ENCODE peak calls at places on chromosome 20, in four cellular contexts. X is transverse colon, H is uterus, Y is ovary. N is an unnamed sample. For H3K36me3, the result is how much of the 10 kb centered on the place peaks cover.

GRCh38 chr20:58216334-58216733 is 12.1 kb downstream of the ANKRD60 start:
- DNase-seq in X (no peak), H (no peak), Y (no peak), N (no peak)

GRCh38 chr20:56380375-56380774 is 11.6 kb downstream of the AURKA start:
- DNase-seq in X (no peak), H (no peak), Y (no peak), N (no peak)

GRCh38 chr20:23083553-23084220 is 2.4 kb downstream of the CD93 start:
- DNase-seq in X (no peak), H (no peak), Y (no peak), N (no peak)

GRCh38 chr20:10741060-10741459 is 67.3 kb upstream of the JAG1 start:
- DNase-seq in X (no peak), H (no peak), Y (no peak), N (no peak)

GRCh38 chr20:60752741-60753420 is 499.2 kb upstream of the CDH4 start:
- DNase-seq in X (no peak), H (no peak), Y (no peak), N (no peak)

GRCh38 chr20:11810316-11811130 is 107.2 kb upstream of the BTBD3 start:
- DNase-seq in X (no peak), H (no peak), Y (no peak), N (no peak)

GRCh38 chr20:57920971-57921370 is 211.2 kb upstream of the PMEPA1 start:
- DNase-seq in X (no peak), H (no peak), Y (no peak), N (no peak)

GRCh38 chr20:5788385-5788895 is 38.2 kb downstream of the SHLD1 start:
- DNase-seq in X (peak), H (peak), Y (peak), N (peak)

GRCh38 chr20:48463096-48463710 is 364.6 kb downstream of the PREX1 start:
- DNase-seq in X (no peak), H (no peak), Y (no peak), N (peak)

GRCh38 chr20:37142708-37143107 is 36.4 kb upstream of the RPN2 start:
- DNase-seq in X (no peak), H (no peak), Y (no peak), N (no peak)

GRCh38 chr20:4160761-4161305 is 145.5 kb upstream of the RNF24 start:
- DNase-seq in X (peak), H (no peak), Y (peak), N (peak)

GRCh38 chr20:22684072-22684762 is 99.8 kb upstream of the FOXA2 start:
- DNase-seq in X (peak), H (peak), Y (peak), N (no peak)

GRCh38 chr20:32006841-32007786 is 3.1 kb upstream of the CCM2L start:
- DNase-seq in X (no peak), H (no peak), Y (no peak), N (peak)

GRCh38 chr20:59425572-59425971 is 125.2 kb downstream of the EDN3 start:
- DNase-seq in X (no peak), H (no peak), Y (no peak), N (no peak)

GRCh38 chr20:35120012-35120701 is 27.0 kb downstream of the EDEM2 start:
- DNase-seq in X (no peak), H (no peak), Y (no peak), N (no peak)

GRCh38 chr20:35122787-35123405 is 24.2 kb downstream of the EDEM2 start:
- DNase-seq in X (no peak), H (no peak), Y (no peak), N (no peak)

GRCh38 chr20:35117629-35118028 is 25.0 kb upstream of the TRPC4AP start:
- DNase-seq in X (no peak), H (no peak), Y (no peak), N (no peak)

GRCh38 chr20:35117148-35117547 is 24.5 kb upstream of the TRPC4AP start:
- DNase-seq in X (no peak), H (no peak), Y (no peak), N (no peak)

DNA sequence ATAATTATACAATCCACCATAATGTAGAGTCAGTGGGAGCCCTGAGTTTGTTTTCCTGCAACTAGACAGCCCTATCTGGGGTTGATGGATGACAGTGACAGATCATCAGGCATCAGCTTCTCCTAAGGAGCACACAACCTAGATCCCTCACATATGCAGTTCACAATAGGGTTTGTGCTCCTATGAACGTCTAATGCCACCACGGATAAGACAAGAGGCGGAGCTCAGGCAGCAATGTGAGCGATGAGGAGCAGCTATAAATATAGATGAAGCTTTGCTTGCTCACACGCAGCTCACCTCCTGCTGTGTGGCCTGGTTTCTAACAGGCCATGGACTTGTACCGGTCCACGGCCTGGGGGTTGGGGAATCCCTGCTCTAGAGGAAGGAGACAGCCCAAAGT is 25.9 kb downstream of the EDEM2 start:
- DNase-seq in X (no peak), H (no peak), Y (no peak), N (no peak)
- H3K36me3 ChIP-seq in X (under half), H (under half), Y (under half), N (half or more)

GRCh38 chr20:19827818-19828217 is 69.8 kb downstream of the RIN2 start:
- DNase-seq in X (no peak), H (no peak), Y (no peak), N (no peak)

GRCh38 chr20:19824861-19825260 is 66.8 kb downstream of the RIN2 start:
- DNase-seq in X (no peak), H (no peak), Y (no peak), N (no peak)

GRCh38 chr20:19826179-19826914 is 68.3 kb downstream of the RIN2 start:
- DNase-seq in X (no peak), H (no peak), Y (no peak), N (no peak)

GRCh38 chr20:19830351-19830750 is 72.3 kb downstream of the RIN2 start:
- DNase-seq in X (no peak), H (no peak), Y (no peak), N (no peak)

GRCh38 chr20:19828233-19828632 is 70.2 kb downstream of the RIN2 start:
- DNase-seq in X (no peak), H (no peak), Y (no peak), N (no peak)
- TF ChIP-seq CTCF in X (no peak), H (no peak), Y (no peak), N (peak)

GRCh38 chr20:39913274-39913673 is 775.8 kb downstream of the MAFB start:
- DNase-seq in X (no peak), H (no peak), Y (no peak), N (no peak)
- TF ChIP-seq POLR2A in X (no peak), H (no peak), Y (no peak), N (no peak)

DNA sequence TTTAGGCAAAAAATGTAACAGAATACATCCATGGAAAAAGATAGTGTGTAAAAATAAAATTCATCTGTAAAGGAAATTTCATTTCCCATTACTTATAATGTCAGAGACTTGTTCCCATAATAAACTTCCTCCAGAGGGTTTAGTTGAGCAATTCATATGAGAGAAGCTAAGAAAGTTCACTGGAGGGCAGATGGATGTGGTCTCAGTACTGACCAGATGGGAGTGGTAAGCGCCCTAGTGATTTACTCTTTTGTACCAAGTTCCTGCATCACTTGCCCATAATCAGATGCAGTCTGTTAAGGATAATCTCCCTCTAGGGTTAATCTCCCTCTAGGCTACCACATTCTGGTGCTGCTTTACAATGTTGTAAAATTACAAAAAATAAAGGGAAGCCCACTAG is 61.7 kb downstream of the ESF1 start:
- DNase-seq in X (no peak), H (no peak), Y (no peak), N (no peak)
- H3K36me3 ChIP-seq in X (under half), H (under half), Y (under half), N (under half)

GRCh38 chr20:62688855-62689460 is 19.7 kb upstream of the NTSR1 start:
- DNase-seq in X (no peak), H (no peak), Y (no peak), N (no peak)
- TF ChIP-seq CTCF in X (no peak), H (no peak), Y (no peak), N (no peak)

N was measured in spleen.